ENCODE peak calls at places on chromosomes 2 and 18, in ten cellular contexts. One of them, this sample, is unnamed.

GRCh38 chr2:157182834-157183396 is 74.6 kb upstream of the GALNT5 start:
- DNase-seq in substantia nigra: no peak
- DNase-seq in iPS-NIHi11: no peak
- DNase-seq in stimulated activated CD4-positive, alpha-beta T cell treated with anti-CD3 and anti-CD28 coated beads, Interleukin-1b, Interleukin-23, amount 100 ng/mL, for 1 hour: no peak
- DNase-seq in activated T-cell treated with anti-CD3 and anti-CD28 coated beads for 1 hour: no peak
- DNase-seq in adrenal gland: no peak
- DNase-seq in frontal cortex: no peak
- DNase-seq in nephron progenitor cell: no peak
- DNase-seq in GM03348: peak
- DNase-seq in tibial artery: no peak
- DNase-seq in this sample: no peak

GRCh38 chr18:76958692-76959341 is 136.5 kb downstream of the ZNF236 start:
- DNase-seq in frontal cortex: no peak
- DNase-seq in tibial artery: no peak
- DNase-seq in stimulated activated CD4-positive, alpha-beta T cell treated with anti-CD3 and anti-CD28 coated beads, Interleukin-1b, Interleukin-23, amount 100 ng/mL, for 1 hour: no peak
- DNase-seq in iPS-NIHi11: no peak
- DNase-seq in nephron progenitor cell: no peak
- DNase-seq in activated T-cell treated with anti-CD3 and anti-CD28 coated beads for 1 hour: no peak
- DNase-seq in GM03348: no peak
- DNase-seq in adrenal gland: no peak
- DNase-seq in substantia nigra: no peak
- DNase-seq in this sample: no peak

GRCh38 chr2:56576001-56576400 is 392.2 kb downstream of the CCDC85A start:
- DNase-seq in adrenal gland: no peak
- DNase-seq in activated T-cell treated with anti-CD3 and anti-CD28 coated beads for 1 hour: no peak
- DNase-seq in iPS-NIHi11: no peak
- DNase-seq in nephron progenitor cell: no peak
- DNase-seq in stimulated activated CD4-positive, alpha-beta T cell treated with anti-CD3 and anti-CD28 coated beads, Interleukin-1b, Interleukin-23, amount 100 ng/mL, for 1 hour: no peak
- DNase-seq in GM03348: no peak
- DNase-seq in substantia nigra: no peak
- DNase-seq in tibial artery: no peak
- DNase-seq in frontal cortex: no peak
- DNase-seq in this sample: no peak

GRCh38 chr2:209473930-209474419 is 50.1 kb downstream of the MAP2 start:
- DNase-seq in substantia nigra: no peak
- DNase-seq in frontal cortex: no peak
- DNase-seq in activated T-cell treated with anti-CD3 and anti-CD28 coated beads for 1 hour: no peak
- DNase-seq in iPS-NIHi11: no peak
- DNase-seq in adrenal gland: no peak
- DNase-seq in stimulated activated CD4-positive, alpha-beta T cell treated with anti-CD3 and anti-CD28 coated beads, Interleukin-1b, Interleukin-23, amount 100 ng/mL, for 1 hour: no peak
- DNase-seq in nephron progenitor cell: no peak
- DNase-seq in GM03348: peak
- DNase-seq in tibial artery: no peak
- DNase-seq in this sample: no peak

GRCh38 chr2:24181849-24182248 is 7.0 kb downstream of the FAM228A start:
- DNase-seq in activated T-cell treated with anti-CD3 and anti-CD28 coated beads for 1 hour: no peak
- DNase-seq in tibial artery: no peak
- DNase-seq in frontal cortex: no peak
- DNase-seq in iPS-NIHi11: no peak
- DNase-seq in stimulated activated CD4-positive, alpha-beta T cell treated with anti-CD3 and anti-CD28 coated beads, Interleukin-1b, Interleukin-23, amount 100 ng/mL, for 1 hour: no peak
- DNase-seq in adrenal gland: no peak
- DNase-seq in nephron progenitor cell: peak
- DNase-seq in substantia nigra: no peak
- DNase-seq in GM03348: no peak
- DNase-seq in this sample: no peak

GRCh38 chr2:45808294-45808693 is 156.8 kb downstream of the PRKCE start:
- DNase-seq in substantia nigra: no peak
- DNase-seq in stimulated activated CD4-positive, alpha-beta T cell treated with anti-CD3 and anti-CD28 coated beads, Interleukin-1b, Interleukin-23, amount 100 ng/mL, for 1 hour: no peak
- DNase-seq in activated T-cell treated with anti-CD3 and anti-CD28 coated beads for 1 hour: no peak
- DNase-seq in GM03348: no peak
- DNase-seq in tibial artery: no peak
- DNase-seq in iPS-NIHi11: no peak
- DNase-seq in frontal cortex: no peak
- DNase-seq in nephron progenitor cell: no peak
- DNase-seq in adrenal gland: no peak
- DNase-seq in this sample: no peak

GRCh38 chr18:37565138-37565984 is at the start of gene CELF4:
- DNase-seq in frontal cortex: peak
- DNase-seq in stimulated activated CD4-positive, alpha-beta T cell treated with anti-CD3 and anti-CD28 coated beads, Interleukin-1b, Interleukin-23, amount 100 ng/mL, for 1 hour: no peak
- DNase-seq in GM03348: peak
- DNase-seq in adrenal gland: no peak
- DNase-seq in nephron progenitor cell: peak
- DNase-seq in activated T-cell treated with anti-CD3 and anti-CD28 coated beads for 1 hour: no peak
- DNase-seq in iPS-NIHi11: no peak
- DNase-seq in substantia nigra: no peak
- DNase-seq in tibial artery: no peak
- DNase-seq in this sample: peak

GRCh38 chr2:209495855-209496585 is 72.2 kb downstream of the MAP2 start:
- DNase-seq in nephron progenitor cell: no peak
- DNase-seq in iPS-NIHi11: peak
- DNase-seq in activated T-cell treated with anti-CD3 and anti-CD28 coated beads for 1 hour: no peak
- DNase-seq in GM03348: peak
- DNase-seq in frontal cortex: no peak
- DNase-seq in adrenal gland: peak
- DNase-seq in stimulated activated CD4-positive, alpha-beta T cell treated with anti-CD3 and anti-CD28 coated beads, Interleukin-1b, Interleukin-23, amount 100 ng/mL, for 1 hour: no peak
- DNase-seq in tibial artery: no peak
- DNase-seq in substantia nigra: no peak
- DNase-seq in this sample: no peak

GRCh38 chr2:30826481-30826880 is 19.2 kb upstream of the CAPN13 start:
- DNase-seq in frontal cortex: no peak
- DNase-seq in substantia nigra: no peak
- DNase-seq in adrenal gland: no peak
- DNase-seq in iPS-NIHi11: no peak
- DNase-seq in stimulated activated CD4-positive, alpha-beta T cell treated with anti-CD3 and anti-CD28 coated beads, Interleukin-1b, Interleukin-23, amount 100 ng/mL, for 1 hour: no peak
- DNase-seq in nephron progenitor cell: no peak
- DNase-seq in tibial artery: no peak
- DNase-seq in activated T-cell treated with anti-CD3 and anti-CD28 coated beads for 1 hour: no peak
- DNase-seq in GM03348: no peak
- DNase-seq in this sample: no peak

GRCh38 chr2:177314194-177314593 is 49.7 kb upstream of the NFE2L2 start:
- DNase-seq in iPS-NIHi11: no peak
- DNase-seq in activated T-cell treated with anti-CD3 and anti-CD28 coated beads for 1 hour: no peak
- DNase-seq in GM03348: peak
- DNase-seq in adrenal gland: no peak
- DNase-seq in nephron progenitor cell: no peak
- DNase-seq in substantia nigra: no peak
- DNase-seq in frontal cortex: no peak
- DNase-seq in stimulated activated CD4-positive, alpha-beta T cell treated with anti-CD3 and anti-CD28 coated beads, Interleukin-1b, Interleukin-23, amount 100 ng/mL, for 1 hour: no peak
- DNase-seq in tibial artery: no peak
- DNase-seq in this sample: no peak

GRCh38 chr18:44626807-44627206 is 53.9 kb upstream of the SETBP1 start:
- DNase-seq in adrenal gland: no peak
- DNase-seq in nephron progenitor cell: no peak
- DNase-seq in stimulated activated CD4-positive, alpha-beta T cell treated with anti-CD3 and anti-CD28 coated beads, Interleukin-1b, Interleukin-23, amount 100 ng/mL, for 1 hour: no peak
- DNase-seq in substantia nigra: no peak
- DNase-seq in activated T-cell treated with anti-CD3 and anti-CD28 coated beads for 1 hour: no peak
- DNase-seq in iPS-NIHi11: no peak
- DNase-seq in frontal cortex: no peak
- DNase-seq in GM03348: no peak
- DNase-seq in tibial artery: no peak
- DNase-seq in this sample: no peak

GRCh38 chr2:25115902-25116301 is 52.5 kb downstream of the POMC start:
- DNase-seq in stimulated activated CD4-positive, alpha-beta T cell treated with anti-CD3 and anti-CD28 coated beads, Interleukin-1b, Interleukin-23, amount 100 ng/mL, for 1 hour: no peak
- DNase-seq in frontal cortex: no peak
- DNase-seq in tibial artery: no peak
- DNase-seq in adrenal gland: no peak
- DNase-seq in substantia nigra: no peak
- DNase-seq in nephron progenitor cell: no peak
- DNase-seq in activated T-cell treated with anti-CD3 and anti-CD28 coated beads for 1 hour: no peak
- DNase-seq in GM03348: peak
- DNase-seq in iPS-NIHi11: no peak
- DNase-seq in this sample: no peak

GRCh38 chr18:11996907-11997306 is 15.6 kb downstream of the IMPA2 start:
- DNase-seq in iPS-NIHi11: no peak
- DNase-seq in adrenal gland: no peak
- DNase-seq in nephron progenitor cell: no peak
- DNase-seq in stimulated activated CD4-positive, alpha-beta T cell treated with anti-CD3 and anti-CD28 coated beads, Interleukin-1b, Interleukin-23, amount 100 ng/mL, for 1 hour: no peak
- DNase-seq in GM03348: no peak
- DNase-seq in substantia nigra: no peak
- DNase-seq in frontal cortex: no peak
- DNase-seq in tibial artery: no peak
- DNase-seq in activated T-cell treated with anti-CD3 and anti-CD28 coated beads for 1 hour: no peak
- DNase-seq in this sample: no peak

GRCh38 chr18:8952796-8953760 is 149.4 kb upstream of the NDUFV2 start:
- DNase-seq in frontal cortex: no peak
- DNase-seq in nephron progenitor cell: no peak
- DNase-seq in adrenal gland: no peak
- DNase-seq in stimulated activated CD4-positive, alpha-beta T cell treated with anti-CD3 and anti-CD28 coated beads, Interleukin-1b, Interleukin-23, amount 100 ng/mL, for 1 hour: no peak
- DNase-seq in activated T-cell treated with anti-CD3 and anti-CD28 coated beads for 1 hour: no peak
- DNase-seq in tibial artery: no peak
- DNase-seq in substantia nigra: no peak
- DNase-seq in GM03348: peak
- DNase-seq in iPS-NIHi11: no peak
- DNase-seq in this sample: no peak

GRCh38 chr18:217532-218334 is 50.1 kb downstream of the THOC1 start:
- DNase-seq in GM03348: no peak
- DNase-seq in nephron progenitor cell: no peak
- DNase-seq in tibial artery: no peak
- DNase-seq in iPS-NIHi11: no peak
- DNase-seq in stimulated activated CD4-positive, alpha-beta T cell treated with anti-CD3 and anti-CD28 coated beads, Interleukin-1b, Interleukin-23, amount 100 ng/mL, for 1 hour: no peak
- DNase-seq in adrenal gland: no peak
- DNase-seq in activated T-cell treated with anti-CD3 and anti-CD28 coated beads for 1 hour: no peak
- DNase-seq in substantia nigra: no peak
- DNase-seq in frontal cortex: no peak
- DNase-seq in this sample: no peak

GRCh38 chr2:164920430-164920829 is 34.9 kb downstream of the SLC38A11 start:
- DNase-seq in activated T-cell treated with anti-CD3 and anti-CD28 coated beads for 1 hour: no peak
- DNase-seq in stimulated activated CD4-positive, alpha-beta T cell treated with anti-CD3 and anti-CD28 coated beads, Interleukin-1b, Interleukin-23, amount 100 ng/mL, for 1 hour: no peak
- DNase-seq in adrenal gland: peak
- DNase-seq in iPS-NIHi11: no peak
- DNase-seq in GM03348: peak
- DNase-seq in nephron progenitor cell: no peak
- DNase-seq in substantia nigra: no peak
- DNase-seq in tibial artery: no peak
- DNase-seq in frontal cortex: no peak
- DNase-seq in this sample: no peak

GRCh38 chr2:24359129-24359528 is 1.2 kb downstream of the ITSN2 start:
- DNase-seq in activated T-cell treated with anti-CD3 and anti-CD28 coated beads for 1 hour: no peak
- DNase-seq in nephron progenitor cell: no peak
- DNase-seq in tibial artery: no peak
- DNase-seq in GM03348: no peak
- DNase-seq in frontal cortex: no peak
- DNase-seq in substantia nigra: no peak
- DNase-seq in adrenal gland: no peak
- DNase-seq in stimulated activated CD4-positive, alpha-beta T cell treated with anti-CD3 and anti-CD28 coated beads, Interleukin-1b, Interleukin-23, amount 100 ng/mL, for 1 hour: no peak
- DNase-seq in iPS-NIHi11: no peak
- DNase-seq in this sample: no peak

GRCh38 chr18:11664286-11664685 is 24.8 kb upstream of the GNAL start:
- DNase-seq in nephron progenitor cell: no peak
- DNase-seq in tibial artery: no peak
- DNase-seq in GM03348: no peak
- DNase-seq in substantia nigra: no peak
- DNase-seq in activated T-cell treated with anti-CD3 and anti-CD28 coated beads for 1 hour: no peak
- DNase-seq in frontal cortex: no peak
- DNase-seq in adrenal gland: no peak
- DNase-seq in stimulated activated CD4-positive, alpha-beta T cell treated with anti-CD3 and anti-CD28 coated beads, Interleukin-1b, Interleukin-23, amount 100 ng/mL, for 1 hour: no peak
- DNase-seq in iPS-NIHi11: no peak
- DNase-seq in this sample: peak

GRCh38 chr2:41941831-41942230 is 106.0 kb upstream of the PKDCC start:
- DNase-seq in frontal cortex: no peak
- DNase-seq in nephron progenitor cell: no peak
- DNase-seq in adrenal gland: no peak
- DNase-seq in activated T-cell treated with anti-CD3 and anti-CD28 coated beads for 1 hour: no peak
- DNase-seq in GM03348: no peak
- DNase-seq in tibial artery: no peak
- DNase-seq in stimulated activated CD4-positive, alpha-beta T cell treated with anti-CD3 and anti-CD28 coated beads, Interleukin-1b, Interleukin-23, amount 100 ng/mL, for 1 hour: no peak
- DNase-seq in substantia nigra: no peak
- DNase-seq in iPS-NIHi11: no peak
- DNase-seq in this sample: no peak

GRCh38 chr18:31750259-31750658 is 10.4 kb downstream of the SLC25A52 start:
- DNase-seq in stimulated activated CD4-positive, alpha-beta T cell treated with anti-CD3 and anti-CD28 coated beads, Interleukin-1b, Interleukin-23, amount 100 ng/mL, for 1 hour: no peak
- DNase-seq in substantia nigra: no peak
- DNase-seq in nephron progenitor cell: no peak
- DNase-seq in frontal cortex: no peak
- DNase-seq in GM03348: no peak
- DNase-seq in iPS-NIHi11: no peak
- DNase-seq in adrenal gland: no peak
- DNase-seq in tibial artery: no peak
- DNase-seq in activated T-cell treated with anti-CD3 and anti-CD28 coated beads for 1 hour: no peak
- DNase-seq in this sample: no peak

GRCh38 chr2:65431417-65432226 is 777 bp downstream of the SPRED2 start:
- DNase-seq in adrenal gland: peak
- DNase-seq in stimulated activated CD4-positive, alpha-beta T cell treated with anti-CD3 and anti-CD28 coated beads, Interleukin-1b, Interleukin-23, amount 100 ng/mL, for 1 hour: no peak
- DNase-seq in tibial artery: peak
- DNase-seq in nephron progenitor cell: peak
- DNase-seq in iPS-NIHi11: peak
- DNase-seq in frontal cortex: peak
- DNase-seq in GM03348: peak
- DNase-seq in substantia nigra: peak
- DNase-seq in activated T-cell treated with anti-CD3 and anti-CD28 coated beads for 1 hour: peak
- DNase-seq in this sample: peak

GRCh38 chr2:67689651-67690050 is 292.5 kb downstream of the ETAA1 start:
- DNase-seq in frontal cortex: no peak
- DNase-seq in activated T-cell treated with anti-CD3 and anti-CD28 coated beads for 1 hour: no peak
- DNase-seq in tibial artery: no peak
- DNase-seq in substantia nigra: no peak
- DNase-seq in nephron progenitor cell: no peak
- DNase-seq in adrenal gland: no peak
- DNase-seq in iPS-NIHi11: no peak
- DNase-seq in stimulated activated CD4-positive, alpha-beta T cell treated with anti-CD3 and anti-CD28 coated beads, Interleukin-1b, Interleukin-23, amount 100 ng/mL, for 1 hour: no peak
- DNase-seq in GM03348: no peak
- DNase-seq in this sample: no peak

GRCh38 chr2:233480490-233481202 is 85.9 kb downstream of the USP40 start:
- DNase-seq in tibial artery: peak
- DNase-seq in frontal cortex: no peak
- DNase-seq in iPS-NIHi11: peak
- DNase-seq in stimulated activated CD4-positive, alpha-beta T cell treated with anti-CD3 and anti-CD28 coated beads, Interleukin-1b, Interleukin-23, amount 100 ng/mL, for 1 hour: no peak
- DNase-seq in nephron progenitor cell: no peak
- DNase-seq in adrenal gland: peak
- DNase-seq in substantia nigra: no peak
- DNase-seq in GM03348: no peak
- DNase-seq in activated T-cell treated with anti-CD3 and anti-CD28 coated beads for 1 hour: no peak
- DNase-seq in this sample: peak

GRCh38 chr2:223203971-223204370 is 152.0 kb downstream of the KCNE4 start:
- DNase-seq in stimulated activated CD4-positive, alpha-beta T cell treated with anti-CD3 and anti-CD28 coated beads, Interleukin-1b, Interleukin-23, amount 100 ng/mL, for 1 hour: no peak
- DNase-seq in GM03348: peak
- DNase-seq in adrenal gland: no peak
- DNase-seq in tibial artery: no peak
- DNase-seq in iPS-NIHi11: no peak
- DNase-seq in nephron progenitor cell: no peak
- DNase-seq in activated T-cell treated with anti-CD3 and anti-CD28 coated beads for 1 hour: no peak
- DNase-seq in substantia nigra: no peak
- DNase-seq in frontal cortex: no peak
- DNase-seq in this sample: no peak

GRCh38 chr2:1816414-1816911 is 72.1 kb upstream of the PXDN start:
- DNase-seq in nephron progenitor cell: no peak
- DNase-seq in iPS-NIHi11: no peak
- DNase-seq in adrenal gland: no peak
- DNase-seq in GM03348: peak
- DNase-seq in stimulated activated CD4-positive, alpha-beta T cell treated with anti-CD3 and anti-CD28 coated beads, Interleukin-1b, Interleukin-23, amount 100 ng/mL, for 1 hour: no peak
- DNase-seq in substantia nigra: no peak
- DNase-seq in activated T-cell treated with anti-CD3 and anti-CD28 coated beads for 1 hour: no peak
- DNase-seq in frontal cortex: no peak
- DNase-seq in tibial artery: peak
- DNase-seq in this sample: no peak

GRCh38 chr2:119338826-119339561 is 27.6 kb downstream of the C2orf76 start:
- DNase-seq in activated T-cell treated with anti-CD3 and anti-CD28 coated beads for 1 hour: peak
- DNase-seq in stimulated activated CD4-positive, alpha-beta T cell treated with anti-CD3 and anti-CD28 coated beads, Interleukin-1b, Interleukin-23, amount 100 ng/mL, for 1 hour: no peak
- DNase-seq in nephron progenitor cell: no peak
- DNase-seq in tibial artery: peak
- DNase-seq in frontal cortex: no peak
- DNase-seq in GM03348: no peak
- DNase-seq in substantia nigra: no peak
- DNase-seq in adrenal gland: no peak
- DNase-seq in iPS-NIHi11: no peak
- DNase-seq in this sample: no peak

This sample was measured in D341Med.